ENCODE peak calls at places on chromosomes 16 and 17, in ten cellular contexts. One of them, this sample, is unnamed.

GRCh38 chr16:49282690-49283375 is 1.2 kb upstream of the CBLN1 start:
- DNase-seq in endodermal cell: peak; percentile 90
- DNase-seq in activated naive CD4-positive, alpha-beta T cell: no peak
- DNase-seq in fibroblast of pulmonary artery: no peak
- DNase-seq in lower leg skin: no peak
- DNase-seq in HuH-7.5: no peak
- DNase-seq in M059J: no peak
- DNase-seq in activated CD4-positive, alpha-beta T cell treated with anti-CD3 and anti-CD28 coated beads, Interleukin-2, amount 50 U/mL, for 24 hours: no peak
- DNase-seq in T-helper 1 cell: no peak
- DNase-seq in SK-N-SH: peak; percentile 78
- DNase-seq in this sample: peak; percentile 37

GRCh38 chr16:83652898-83653297 is 154.9 kb upstream of the HSBP1 start:
- DNase-seq in endodermal cell: no peak
- DNase-seq in activated naive CD4-positive, alpha-beta T cell: no peak
- DNase-seq in fibroblast of pulmonary artery: peak; percentile 3
- DNase-seq in lower leg skin: no peak
- DNase-seq in HuH-7.5: no peak
- DNase-seq in M059J: no peak
- DNase-seq in activated CD4-positive, alpha-beta T cell treated with anti-CD3 and anti-CD28 coated beads, Interleukin-2, amount 50 U/mL, for 24 hours: no peak
- DNase-seq in T-helper 1 cell: no peak
- DNase-seq in SK-N-SH: no peak
- DNase-seq in this sample: no peak

GRCh38 chr16:70250748-70251650 is 741 bp downstream of the EXOSC6 start:
- DNase-seq in endodermal cell: peak; percentile 78
- DNase-seq in activated naive CD4-positive, alpha-beta T cell: peak; percentile 56
- DNase-seq in fibroblast of pulmonary artery: peak; percentile 52
- DNase-seq in lower leg skin: peak; percentile 75
- DNase-seq in HuH-7.5: peak; percentile 76
- DNase-seq in M059J: peak; percentile 55
- DNase-seq in activated CD4-positive, alpha-beta T cell treated with anti-CD3 and anti-CD28 coated beads, Interleukin-2, amount 50 U/mL, for 24 hours: peak; percentile 18
- DNase-seq in T-helper 1 cell: no peak
- DNase-seq in SK-N-SH: peak; percentile 76
- DNase-seq in this sample: no peak

GRCh38 chr17:5381542-5381941 is 37.9 kb downstream of the NUP88 start:
- DNase-seq in endodermal cell: no peak
- DNase-seq in activated naive CD4-positive, alpha-beta T cell: no peak
- DNase-seq in fibroblast of pulmonary artery: no peak
- DNase-seq in lower leg skin: no peak
- DNase-seq in HuH-7.5: no peak
- DNase-seq in M059J: peak; percentile 24
- DNase-seq in activated CD4-positive, alpha-beta T cell treated with anti-CD3 and anti-CD28 coated beads, Interleukin-2, amount 50 U/mL, for 24 hours: no peak
- DNase-seq in T-helper 1 cell: no peak
- DNase-seq in SK-N-SH: no peak
- DNase-seq in this sample: no peak

GRCh38 chr17:29524692-29525091 is 42.1 kb downstream of the ABHD15 start:
- DNase-seq in endodermal cell: no peak
- DNase-seq in activated naive CD4-positive, alpha-beta T cell: no peak
- DNase-seq in fibroblast of pulmonary artery: no peak
- DNase-seq in lower leg skin: no peak
- DNase-seq in HuH-7.5: no peak
- DNase-seq in M059J: no peak
- DNase-seq in activated CD4-positive, alpha-beta T cell treated with anti-CD3 and anti-CD28 coated beads, Interleukin-2, amount 50 U/mL, for 24 hours: no peak
- DNase-seq in T-helper 1 cell: no peak
- DNase-seq in SK-N-SH: no peak
- DNase-seq in this sample: no peak

GRCh38 chr17:77223642-77224420 is 83.1 kb downstream of the SEC14L1 start:
- DNase-seq in endodermal cell: no peak
- DNase-seq in activated naive CD4-positive, alpha-beta T cell: no peak
- DNase-seq in fibroblast of pulmonary artery: no peak
- DNase-seq in lower leg skin: no peak
- DNase-seq in HuH-7.5: no peak
- DNase-seq in M059J: no peak
- DNase-seq in activated CD4-positive, alpha-beta T cell treated with anti-CD3 and anti-CD28 coated beads, Interleukin-2, amount 50 U/mL, for 24 hours: no peak
- DNase-seq in T-helper 1 cell: no peak
- DNase-seq in SK-N-SH: no peak
- DNase-seq in this sample: no peak

GRCh38 chr17:1002771-1003555 is 6.0 kb downstream of the TIMM22 start:
- DNase-seq in endodermal cell: no peak
- DNase-seq in activated naive CD4-positive, alpha-beta T cell: no peak
- DNase-seq in fibroblast of pulmonary artery: peak; percentile 54
- DNase-seq in lower leg skin: no peak
- DNase-seq in HuH-7.5: no peak
- DNase-seq in M059J: no peak
- DNase-seq in activated CD4-positive, alpha-beta T cell treated with anti-CD3 and anti-CD28 coated beads, Interleukin-2, amount 50 U/mL, for 24 hours: no peak
- DNase-seq in T-helper 1 cell: no peak
- DNase-seq in SK-N-SH: no peak
- DNase-seq in this sample: no peak

GRCh38 chr17:79702071-79702470 is 28.7 kb upstream of the ENPP7 start:
- DNase-seq in endodermal cell: peak; percentile 82
- DNase-seq in activated naive CD4-positive, alpha-beta T cell: no peak
- DNase-seq in fibroblast of pulmonary artery: no peak
- DNase-seq in lower leg skin: no peak
- DNase-seq in HuH-7.5: no peak
- DNase-seq in M059J: no peak
- DNase-seq in activated CD4-positive, alpha-beta T cell treated with anti-CD3 and anti-CD28 coated beads, Interleukin-2, amount 50 U/mL, for 24 hours: no peak
- DNase-seq in T-helper 1 cell: no peak
- DNase-seq in SK-N-SH: peak; percentile 71
- DNase-seq in this sample: no peak

GRCh38 chr16:54412777-54413455 is 126.3 kb upstream of the IRX3 start:
- DNase-seq in endodermal cell: no peak
- DNase-seq in activated naive CD4-positive, alpha-beta T cell: no peak
- DNase-seq in fibroblast of pulmonary artery: no peak
- DNase-seq in lower leg skin: no peak
- DNase-seq in HuH-7.5: no peak
- DNase-seq in M059J: no peak
- DNase-seq in activated CD4-positive, alpha-beta T cell treated with anti-CD3 and anti-CD28 coated beads, Interleukin-2, amount 50 U/mL, for 24 hours: no peak
- DNase-seq in T-helper 1 cell: no peak
- DNase-seq in SK-N-SH: no peak
- DNase-seq in this sample: no peak

GRCh38 chr16:51982715-51983680 is 563.9 kb downstream of the TOX3 start:
- DNase-seq in endodermal cell: peak; percentile 63
- DNase-seq in activated naive CD4-positive, alpha-beta T cell: no peak
- DNase-seq in fibroblast of pulmonary artery: peak; percentile 82
- DNase-seq in lower leg skin: no peak
- DNase-seq in HuH-7.5: no peak
- DNase-seq in M059J: peak; percentile 75
- DNase-seq in activated CD4-positive, alpha-beta T cell treated with anti-CD3 and anti-CD28 coated beads, Interleukin-2, amount 50 U/mL, for 24 hours: no peak
- DNase-seq in T-helper 1 cell: no peak
- DNase-seq in SK-N-SH: peak; percentile 48
- DNase-seq in this sample: peak; percentile 42

GRCh38 chr17:4433515-4434031 is at the start of gene SPNS3:
- DNase-seq in endodermal cell: no peak
- DNase-seq in activated naive CD4-positive, alpha-beta T cell: peak; percentile 6
- DNase-seq in fibroblast of pulmonary artery: no peak
- DNase-seq in lower leg skin: no peak
- DNase-seq in HuH-7.5: no peak
- DNase-seq in M059J: no peak
- DNase-seq in activated CD4-positive, alpha-beta T cell treated with anti-CD3 and anti-CD28 coated beads, Interleukin-2, amount 50 U/mL, for 24 hours: peak; percentile 11
- DNase-seq in T-helper 1 cell: no peak
- DNase-seq in SK-N-SH: no peak
- DNase-seq in this sample: no peak

GRCh38 chr17:74639704-74640142 is 16.2 kb upstream of the CD300E start:
- DNase-seq in endodermal cell: no peak
- DNase-seq in activated naive CD4-positive, alpha-beta T cell: no peak
- DNase-seq in fibroblast of pulmonary artery: no peak
- DNase-seq in lower leg skin: no peak
- DNase-seq in HuH-7.5: no peak
- DNase-seq in M059J: peak; percentile 5
- DNase-seq in activated CD4-positive, alpha-beta T cell treated with anti-CD3 and anti-CD28 coated beads, Interleukin-2, amount 50 U/mL, for 24 hours: no peak
- DNase-seq in T-helper 1 cell: no peak
- DNase-seq in SK-N-SH: no peak
- DNase-seq in this sample: no peak

This sample was measured in progenitor cell of endocrine pancreas.